ENCODE peak calls at places on chromosomes 3 and 15, in nine cellular contexts. E is fibroblast of lung, P is GM20000, H is NCI-H1105, C is GM12878, X is HTR-8/SVneo, F is kidney tubule cell, R is AG20443, U is mesothelial cell of epicardium. S is an unnamed sample.

GRCh38 chr3:45225465-45226205 is 452 bp downstream of the TMEM158 start:
- DNase-seq in H (peak), P (peak), F (peak), E (peak), X (no peak), R (peak), C (no peak), U (no peak), S (no peak)

GRCh38 chr3:87958289-87958688 is 100.5 kb downstream of the CGGBP1 start:
- DNase-seq in F (no peak), P (no peak), H (peak), U (no peak), E (no peak), X (no peak), R (no peak), C (no peak), S (no peak)

GRCh38 chr3:40054568-40055222 is 245.3 kb downstream of the MYRIP start:
- DNase-seq in C (no peak), H (no peak), E (peak), F (peak), X (no peak), P (no peak), U (no peak), R (peak), S (no peak)

GRCh38 chr3:62110801-62111200 is 262.5 kb downstream of the FEZF2 start:
- DNase-seq in R (no peak), C (no peak), F (no peak), X (no peak), U (no peak), E (peak), H (no peak), P (no peak), S (no peak)

GRCh38 chr3:48855681-48856447 is 8.2 kb upstream of the PRKAR2A start:
- DNase-seq in P (no peak), F (no peak), U (no peak), E (no peak), R (no peak), H (no peak), X (no peak), C (no peak), S (no peak)

GRCh38 chr15:77830041-77830440 is 197.3 kb upstream of the LINGO1 start:
- DNase-seq in X (peak), H (no peak), C (no peak), E (peak), P (no peak), R (peak), U (peak), F (peak), S (peak)

GRCh38 chr15:90644946-90645725 is 72.0 kb upstream of the BLM start:
- DNase-seq in H (no peak), U (no peak), C (no peak), X (no peak), R (no peak), P (no peak), E (no peak), F (no peak), S (no peak)

GRCh38 chr3:30770387-30770786 is 124.1 kb downstream of the GADL1 start:
- DNase-seq in H (no peak), U (no peak), P (no peak), F (peak), X (peak), C (no peak), E (peak), R (peak), S (peak)

GRCh38 chr3:130773371-130773770 is 26.7 kb upstream of the PIK3R4 start:
- DNase-seq in U (no peak), C (no peak), E (peak), F (no peak), R (peak), H (no peak), X (no peak), P (no peak), S (no peak)

GRCh38 chr3:49263490-49263889 is 13.5 kb downstream of the C3orf62 start:
- DNase-seq in F (no peak), C (no peak), U (no peak), P (no peak), H (no peak), R (no peak), E (no peak), X (no peak), S (no peak)

GRCh38 chr15:77546050-77546501 is 86.6 kb downstream of the LINGO1 start:
- DNase-seq in X (peak), P (no peak), E (peak), C (no peak), H (no peak), F (peak), R (peak), U (no peak), S (peak)

GRCh38 chr3:159764211-159765024 is 224.2 kb upstream of the IL12A start:
- DNase-seq in E (peak), P (peak), F (peak), U (no peak), H (no peak), R (peak), C (no peak), X (no peak), S (peak)

GRCh38 chr3:157931517-157931916 is 174.7 kb downstream of the SHOX2 start:
- DNase-seq in E (no peak), P (no peak), H (no peak), X (no peak), C (no peak), R (no peak), F (no peak), U (no peak), S (no peak)

GRCh38 chr3:30747771-30748281 is 141.4 kb downstream of the TGFBR2 start:
- DNase-seq in H (no peak), F (peak), U (no peak), R (peak), X (peak), C (no peak), P (no peak), E (peak), S (peak)

GRCh38 chr3:114144909-114145688 is 33.8 kb downstream of the DRD3 start:
- DNase-seq in F (peak), C (no peak), U (no peak), E (peak), H (no peak), P (no peak), R (peak), X (peak), S (peak)

GRCh38 chr3:58009026-58009748 is 965 bp downstream of the FLNB start:
- DNase-seq in H (no peak), R (peak), P (peak), U (no peak), F (no peak), C (no peak), X (no peak), E (no peak), S (no peak)

S was measured in fibroblast of the conjunctiva.